ENCODE peak calls at places on chromosome 6, in eight cellular contexts. N, D, V, U, X, W, A and M are unnamed samples.

GRCh38 chr6:112244428-112244827 is 9.9 kb downstream of the LAMA4 start:
- DNase-seq in A (no peak), N (no peak), V (no peak), U (no peak), D (no peak), X (no peak), W (no peak), M (no peak)

GRCh38 chr6:98036344-98036743 is 753.3 kb upstream of the MMS22L start:
- DNase-seq in X (no peak), D (no peak), N (peak; percentile 17), A (no peak), V (no peak), W (no peak), U (no peak), M (no peak)

GRCh38 chr6:55953384-55953783 is 78.0 kb upstream of the BMP5 start:
- DNase-seq in W (no peak), A (peak; percentile 6), U (no peak), D (peak; percentile 51), X (no peak), V (no peak), N (no peak), M (peak; percentile 74)

GRCh38 chr6:24974182-24975171 is 38.7 kb upstream of the RIPOR2 start:
- DNase-seq in D (no peak), U (no peak), N (no peak), V (no peak), X (no peak), A (no peak), W (no peak), M (no peak)

GRCh38 chr6:156840136-156840535 is 63.0 kb downstream of the ARID1B start:
- DNase-seq in V (no peak), A (no peak), X (no peak), N (no peak), D (no peak), U (no peak), W (no peak), M (no peak)

GRCh38 chr6:35425284-35425683 is 26.9 kb upstream of the FANCE start:
- DNase-seq in W (no peak), D (no peak), N (no peak), V (no peak), U (no peak), X (no peak), A (no peak), M (peak; percentile 96)

GRCh38 chr6:43964659-43965570 is 162.3 kb downstream of the MRPL14 start:
- DNase-seq in X (no peak), U (peak; percentile 41), V (no peak), D (no peak), N (no peak), W (peak; percentile 73), A (no peak), M (no peak)

GRCh38 chr6:44349904-44350649 is 7.6 kb downstream of the SPATS1 start:
- DNase-seq in W (no peak), V (no peak), D (no peak), X (no peak), A (peak; percentile 17), U (no peak), N (no peak), M (no peak)

GRCh38 chr6:8434727-8435092 is 635 bp downstream of the SLC35B3 start:
- DNase-seq in U (no peak), W (no peak), X (no peak), N (no peak), D (no peak), A (no peak), V (no peak), M (no peak)

GRCh38 chr6:28295326-28295725 is 14.0 kb downstream of the PGBD1 start:
- DNase-seq in W (no peak), A (no peak), N (no peak), X (no peak), U (no peak), V (no peak), D (no peak), M (no peak)

GRCh38 chr6:25144919-25145318 is 134.3 kb upstream of the CARMIL1 start:
- DNase-seq in D (no peak), X (no peak), A (no peak), V (no peak), W (no peak), N (no peak), U (no peak), M (no peak)

GRCh38 chr6:66516377-66516776 is 809.4 kb upstream of the EYS start:
- DNase-seq in D (no peak), W (no peak), U (no peak), X (no peak), V (no peak), N (no peak), A (no peak), M (no peak)

GRCh38 chr6:158630944-158631616 is 13.5 kb downstream of the DYNLT1 start:
- DNase-seq in U (no peak), W (no peak), A (no peak), D (no peak), X (no peak), V (no peak), N (no peak), M (peak; percentile 68)

GRCh38 chr6:127592964-127593363 is 16.0 kb downstream of the C6orf58 start:
- DNase-seq in X (no peak), D (no peak), A (no peak), N (no peak), W (no peak), V (no peak), U (no peak), M (no peak)

GRCh38 chr6:127436578-127437110 is 22.5 kb downstream of the KIAA0408 start:
- DNase-seq in X (peak; percentile 20), N (no peak), V (no peak), A (no peak), U (no peak), D (no peak), W (no peak), M (no peak)

GRCh38 chr6:2102316-2102883 is 143.0 kb downstream of the GMDS start:
- DNase-seq in D (no peak), W (no peak), A (no peak), U (no peak), X (no peak), V (no peak), N (no peak), M (peak; percentile 29)

GRCh38 chr6:125787791-125788190 is 3.0 kb upstream of the NCOA7 start:
- DNase-seq in N (no peak), D (peak; percentile 25), A (no peak), W (peak; percentile 45), V (no peak), X (no peak), U (no peak), M (peak; percentile 54)

GRCh38 chr6:160299559-160299958 is 40.9 kb upstream of the SLC22A2 start:
- DNase-seq in N (no peak), X (no peak), A (no peak), W (no peak), V (no peak), D (no peak), U (no peak), M (no peak)

GRCh38 chr6:139846538-139847321 is 472.3 kb upstream of the CITED2 start:
- DNase-seq in D (no peak), W (no peak), V (no peak), A (no peak), X (no peak), U (no peak), N (peak; percentile 26), M (no peak)

GRCh38 chr6:98039443-98039842 is 756.4 kb upstream of the MMS22L start:
- DNase-seq in X (no peak), A (no peak), U (no peak), V (no peak), W (no peak), D (no peak), N (peak; percentile 50), M (no peak)

GRCh38 chr6:138618168-138618567 is 118.9 kb upstream of the NHSL1 start:
- DNase-seq in W (no peak), N (no peak), D (no peak), U (no peak), V (no peak), A (no peak), X (no peak), M (peak; percentile 60)

GRCh38 chr6:151148111-151148510 is 91.7 kb upstream of the AKAP12 start:
- DNase-seq in D (no peak), U (no peak), W (no peak), N (no peak), X (no peak), V (no peak), A (no peak), M (no peak)

DNA sequence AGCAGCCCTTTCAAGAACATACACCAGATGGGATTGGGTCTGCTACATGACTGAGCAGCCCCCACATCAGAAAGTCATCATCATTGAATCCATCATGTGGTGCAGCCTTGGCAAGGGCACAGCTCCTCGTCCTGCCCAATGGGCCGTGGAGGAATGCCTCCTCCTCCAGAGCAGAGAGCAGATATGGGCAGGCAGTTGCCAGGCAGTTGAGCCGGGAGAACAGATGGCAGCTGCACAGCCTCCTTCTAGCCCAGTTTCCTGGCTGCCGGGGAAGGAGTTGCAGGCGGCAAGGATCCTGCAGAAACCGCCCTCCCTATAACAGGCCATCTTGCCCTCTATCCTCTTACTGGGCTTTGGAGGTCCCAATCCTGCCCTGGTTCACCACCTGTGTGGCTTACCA is 11.9 kb upstream of the ZFAND3 start:
- DNase-seq in W (no peak), X (peak; percentile 68), D (no peak), A (no peak), U (no peak), V (no peak), N (no peak), M (no peak)
- TF ChIP-seq USF2 in W (no peak), X (no peak), D (no peak), A (no peak), U (no peak), V (no peak), N (no peak), M (no peak)

GRCh38 chr6:82067021-82067420 is 180.5 kb downstream of the IBTK start:
- DNase-seq in V (peak; percentile 64), N (no peak), A (no peak), U (no peak), X (no peak), D (no peak), W (no peak), M (peak; percentile 3)
- TF ChIP-seq USF2 in V (no peak), N (no peak), A (no peak), U (no peak), X (no peak), D (no peak), W (no peak), M (no peak)

GRCh38 chr6:45555981-45556771 is 178.4 kb upstream of the SUPT3H start:
- DNase-seq in N (no peak), X (no peak), V (no peak), W (no peak), U (no peak), A (peak; percentile 8), D (no peak), M (peak; percentile 60)
- TF ChIP-seq USF2 in N (no peak), X (no peak), V (no peak), W (no peak), U (no peak), A (no peak), D (no peak), M (no peak)

GRCh38 chr6:19789100-19789805 is 47.9 kb upstream of the ID4 start:
- DNase-seq in U (no peak), V (no peak), A (no peak), X (no peak), W (no peak), N (no peak), D (no peak), M (peak; percentile 26)

DNA sequence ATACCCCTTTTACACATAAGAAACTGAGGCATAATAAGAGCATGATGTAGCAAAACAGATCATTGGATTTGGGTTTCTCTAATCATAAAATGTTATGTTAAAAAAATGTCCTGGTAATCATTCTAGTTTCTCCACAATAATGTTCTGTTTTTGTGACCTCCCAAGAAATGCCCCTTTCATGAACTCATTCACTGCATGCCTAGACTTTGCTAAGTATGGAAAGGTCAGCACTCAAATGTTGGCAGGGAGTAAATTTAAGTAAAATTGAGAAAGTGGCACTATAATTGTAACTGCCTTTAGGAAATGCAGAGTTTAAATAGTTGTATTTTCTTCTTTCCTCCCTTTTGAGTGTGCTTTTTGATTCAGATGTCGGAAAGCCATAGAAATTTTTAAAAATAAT is 48.5 kb upstream of the ID4 start:
- DNase-seq in D (no peak), U (no peak), V (no peak), A (no peak), W (no peak), X (no peak), N (no peak), M (no peak)
- TF ChIP-seq USF2 in D (no peak), U (no peak), V (no peak), A (no peak), W (no peak), X (no peak), N (no peak), M (no peak)